ENCODE peak calls at places on chromosomes 2 and 18, in eight cellular contexts. M is H7, S is fibroblast of the aortic adventitia, J is PC-9, B is AG09309, V is IMR-90, D is mammary epithelial cell, P is GM23338. R is an unnamed sample.

GRCh38 chr18:34457761-34458160 is 233.0 kb upstream of the NOL4 start:
- DNase-seq in M (no peak), S (no peak), J (no peak), B (no peak), V (no peak), D (no peak), P (no peak), R (no peak)

GRCh38 chr2:26979761-26980160 is 9.3 kb downstream of the MAPRE3 start:
- DNase-seq in M (no peak), S (peak; percentile 64), J (no peak), B (no peak), V (peak; percentile 61), D (no peak), P (no peak), R (no peak)

GRCh38 chr2:132416996-132417395 is 391 bp downstream of the GPR39 start:
- DNase-seq in M (no peak), S (no peak), J (no peak), B (no peak), V (no peak), D (no peak), P (no peak), R (no peak)

GRCh38 chr2:219987830-219988229 is 360.4 kb downstream of the SLC4A3 start:
- DNase-seq in M (no peak), S (peak; percentile 87), J (no peak), B (peak; percentile 75), V (peak; percentile 93), D (peak; percentile 96), P (no peak), R (no peak)

GRCh38 chr18:79274823-79275222 is 120.9 kb upstream of the NFATC1 start:
- DNase-seq in M (peak; percentile 35), S (no peak), J (no peak), B (no peak), V (no peak), D (no peak), P (no peak), R (no peak)

GRCh38 chr2:130245976-130246375 is 47.7 kb upstream of the TUBA3E start:
- DNase-seq in M (no peak), S (no peak), J (no peak), B (no peak), V (no peak), D (no peak), P (no peak), R (no peak)

GRCh38 chr2:112152476-112153178 is 14.4 kb downstream of the FBLN7 start:
- DNase-seq in M (no peak), S (no peak), J (no peak), B (no peak), V (no peak), D (no peak), P (no peak), R (no peak)

GRCh38 chr18:12838178-12838634 is 45.8 kb downstream of the PTPN2 start:
- DNase-seq in M (peak; percentile 48), S (peak; percentile 92), J (peak; percentile 92), B (peak; percentile 89), V (peak; percentile 90), D (peak; percentile 94), P (peak; percentile 26), R (no peak)

GRCh38 chr18:53261241-53261640 is 921.2 kb downstream of the DCC start:
- DNase-seq in M (no peak), S (no peak), J (no peak), B (no peak), V (no peak), D (no peak), P (no peak), R (no peak)

GRCh38 chr18:63091671-63092364 is 227.8 kb downstream of the BCL2 start:
- DNase-seq in M (no peak), S (no peak), J (no peak), B (no peak), V (no peak), D (no peak), P (no peak), R (no peak)

GRCh38 chr2:174951746-174952145 is 53.4 kb downstream of the CHN1 start:
- DNase-seq in M (no peak), S (peak; percentile 25), J (no peak), B (no peak), V (peak; percentile 87), D (peak; percentile 8), P (no peak), R (no peak)

GRCh38 chr2:188601391-188601790 is 309.7 kb downstream of the GULP1 start:
- DNase-seq in M (no peak), S (peak; percentile 16), J (no peak), B (no peak), V (no peak), D (no peak), P (peak; percentile 15), R (no peak)

GRCh38 chr2:27185331-27186026 is 26.4 kb upstream of the ATRAID start:
- DNase-seq in M (no peak), S (peak; percentile 90), J (no peak), B (peak; percentile 85), V (peak; percentile 80), D (no peak), P (no peak), R (no peak)

GRCh38 chr2:48114256-48114655 is 208.0 kb upstream of the FBXO11 start:
- DNase-seq in M (no peak), S (peak; percentile 80), J (peak; percentile 52), B (no peak), V (peak; percentile 77), D (peak; percentile 100), P (no peak), R (no peak)

GRCh38 chr2:101197814-101198213 is 46.6 kb upstream of the TBC1D8 start:
- DNase-seq in M (no peak), S (no peak), J (no peak), B (no peak), V (no peak), D (no peak), P (no peak), R (no peak)

GRCh38 chr2:46495347-46496030 is 16.1 kb downstream of the TMEM247 start:
- DNase-seq in M (no peak), S (peak; percentile 33), J (no peak), B (peak; percentile 3), V (peak; percentile 67), D (no peak), P (no peak), R (no peak)

GRCh38 chr2:27914793-27915175 is 24.3 kb downstream of the BABAM2 start:
- DNase-seq in M (no peak), S (no peak), J (no peak), B (no peak), V (no peak), D (peak; percentile 34), P (no peak), R (no peak)

GRCh38 chr2:182542501-182543258 is 115.8 kb upstream of the PDE1A start:
- DNase-seq in M (no peak), S (peak; percentile 92), J (no peak), B (no peak), V (peak; percentile 65), D (no peak), P (no peak), R (no peak)

GRCh38 chr2:191030521-191031154 is 16.7 kb upstream of the STAT1 start:
- DNase-seq in M (peak; percentile 56), S (peak; percentile 69), J (no peak), B (no peak), V (peak; percentile 49), D (no peak), P (peak; percentile 77), R (peak; percentile 41)

DNA sequence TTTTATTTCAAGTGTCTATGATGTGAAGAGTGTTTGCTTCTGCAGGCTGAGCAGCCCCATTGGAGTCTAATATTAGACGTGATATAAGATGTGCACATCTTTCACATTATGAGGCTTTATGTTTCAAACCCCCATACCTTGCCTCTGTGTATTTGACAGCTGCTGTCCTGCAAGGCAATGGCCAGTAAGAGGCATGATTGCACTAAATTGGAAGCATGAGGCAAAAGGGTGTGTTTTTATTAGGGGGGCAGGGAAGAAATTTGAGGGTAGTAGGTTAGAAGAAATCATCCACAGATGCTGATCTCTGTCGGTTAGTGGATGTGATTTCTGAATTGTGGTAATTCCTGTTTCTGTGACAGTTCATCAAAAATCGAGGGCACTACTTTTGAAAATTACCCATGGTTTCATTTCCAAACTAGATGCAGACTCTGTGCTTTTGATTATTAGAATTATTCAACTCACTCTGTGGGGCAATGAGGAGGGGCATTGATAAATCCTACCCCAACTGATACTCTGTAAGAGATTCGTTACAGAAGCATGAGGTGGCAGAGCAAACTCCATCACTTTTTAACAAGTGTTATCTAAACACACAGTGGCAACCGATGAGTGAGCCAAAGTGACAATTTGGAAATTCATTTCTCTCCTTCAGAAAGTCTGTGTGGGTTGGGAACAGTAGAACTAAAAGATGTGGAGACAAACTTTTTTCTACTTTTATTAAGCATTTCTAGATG is 452.9 kb downstream of the ARHGAP15 start:
- DNase-seq in M (no peak), S (no peak), J (no peak), B (no peak), V (peak; percentile 52), D (no peak), P (no peak), R (no peak)
- H3K4me3 ChIP-seq in M (no peak overlapping the region), S (no peak overlapping the region), J (no peak overlapping the region), B (no peak overlapping the region), V (no peak overlapping the region), D (no peak overlapping the region), P (no peak overlapping the region), R (no peak overlapping the region)

DNA sequence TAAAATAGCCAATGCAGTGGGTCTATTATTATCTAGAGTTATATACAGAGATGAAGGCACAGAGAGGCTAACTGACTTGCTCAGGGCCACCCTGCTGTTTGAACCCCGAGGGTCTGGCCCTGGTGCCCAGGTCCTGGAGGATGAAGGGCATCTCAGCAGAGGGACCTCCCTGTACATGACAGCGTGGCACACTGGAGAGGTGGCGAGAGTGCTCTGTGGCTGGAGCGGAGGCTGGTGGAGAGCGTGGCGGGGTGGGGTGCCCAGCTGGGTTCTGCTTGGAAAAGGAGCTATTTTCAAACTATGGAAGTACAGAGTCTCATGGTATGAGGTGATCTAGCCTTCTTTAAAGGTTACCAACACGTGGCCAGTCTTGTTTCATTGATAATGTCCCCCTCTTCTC is 35.8 kb downstream of the GREB1 start:
- DNase-seq in M (peak; percentile 13), S (no peak), J (no peak), B (no peak), V (no peak), D (no peak), P (no peak), R (no peak)
- H3K4me3 ChIP-seq in M (no peak overlapping the region), S (no peak overlapping the region), J (no peak overlapping the region), B (no peak overlapping the region), V (no peak overlapping the region), D (no peak overlapping the region), P (no peak overlapping the region), R (no peak overlapping the region)

DNA sequence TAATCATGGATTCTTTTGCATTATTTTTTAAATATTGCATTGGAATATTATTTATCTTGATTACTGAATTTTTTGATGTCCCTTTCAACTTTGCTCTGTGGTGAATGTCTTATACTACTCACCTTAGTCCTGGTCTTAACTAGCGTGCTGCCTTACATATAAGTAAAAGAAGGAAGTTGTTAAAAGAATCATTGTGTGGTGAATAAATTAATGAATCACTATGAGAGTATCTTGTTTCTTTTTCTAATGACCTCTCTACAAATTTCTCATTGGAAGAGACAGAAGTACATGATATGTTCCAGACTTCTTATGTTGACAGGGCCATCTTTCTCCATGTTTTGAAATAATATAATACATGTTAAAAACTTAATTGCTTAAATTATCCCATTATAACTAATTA is 432.6 kb upstream of the MMADHC start:
- DNase-seq in M (no peak), S (no peak), J (no peak), B (no peak), V (no peak), D (no peak), P (no peak), R (no peak)
- H3K4me3 ChIP-seq in M (no peak overlapping the region), S (no peak overlapping the region), J (no peak overlapping the region), B (no peak overlapping the region), V (no peak overlapping the region), D (no peak overlapping the region), P (no peak overlapping the region), R (no peak overlapping the region)

GRCh38 chr2:73069041-73069854 is 2.3 kb downstream of the SFXN5 start:
- DNase-seq in M (no peak), S (peak; percentile 17), J (no peak), B (no peak), V (peak; percentile 38), D (no peak), P (no peak), R (no peak)
- H3K4me3 ChIP-seq in M (peak overlapping the region; percentile 94), S (peak overlapping the region; percentile 83), J (peak overlapping the region; percentile 99), B (peak overlapping the region; percentile 83), V (peak overlapping the region; percentile 82), D (peak overlapping the region; percentile 59), P (peak overlapping the region; percentile 81), R (peak overlapping the region; percentile 94)

R was measured in CD8-positive, alpha-beta T cell.